ENCODE peak calls at places on chromosome 17, in four cellular contexts. V, T, X and U are unnamed samples.

GRCh38 chr17:78915872-78916632 is 9.1 kb downstream of the TIMP2 start:
- DNase-seq in V (peak; percentile 70), T (no peak), X (peak; percentile 67), U (peak; percentile 86)

GRCh38 chr17:11039342-11039741 is 201.5 kb upstream of the PIRT start:
- DNase-seq in V (no peak), T (no peak), X (no peak), U (no peak)

GRCh38 chr17:42667088-42667951 is 8.2 kb downstream of the TUBG2 start:
- DNase-seq in V (no peak), T (no peak), X (peak; percentile 89), U (no peak)

GRCh38 chr17:56447166-56447565 is 146.3 kb upstream of the NOG start:
- DNase-seq in V (no peak), T (no peak), X (no peak), U (no peak)

GRCh38 chr17:2847601-2848255 is 51.5 kb downstream of the RAP1GAP2 start:
- DNase-seq in V (no peak), T (no peak), X (no peak), U (no peak)

GRCh38 chr17:18356624-18357023 is 6.7 kb downstream of the SHMT1 start:
- DNase-seq in V (no peak), T (no peak), X (peak; percentile 93), U (peak; percentile 81)

GRCh38 chr17:17570207-17570797 is 21.2 kb downstream of the PEMT start:
- DNase-seq in V (no peak), T (no peak), X (no peak), U (no peak)

GRCh38 chr17:12765544-12765943 is 23.8 kb upstream of the ARHGAP44 start:
- DNase-seq in V (no peak), T (no peak), X (peak; percentile 93), U (no peak)

GRCh38 chr17:50613007-50613406 is 21.7 kb upstream of the ABCC3 start:
- DNase-seq in V (no peak), T (no peak), X (no peak), U (no peak)

GRCh38 chr17:79174905-79175856 is 100.6 kb downstream of the ENGASE start:
- DNase-seq in V (no peak), T (no peak), X (peak; percentile 7), U (no peak)